ENCODE peak calls at places on chromosome 2, in eight cellular contexts. J is IMR-90; A is WERI-Rb-1; E is hepatocyte; Q is CD4-positive, alpha-beta T cell; F is uterus; I is PC-3; K is upper lobe of right lung. H is an unnamed sample.

GRCh38 chr2:158845869-158846268 is 50.8 kb downstream of the DAPL1 start:
- DNase-seq in J (no peak), A (no peak), E (no peak), Q (no peak), F (no peak), I (no peak), K (no peak), H (no peak)

GRCh38 chr2:181164699-181165098 is 184.3 kb downstream of the UBE2E3 start:
- DNase-seq in J (no peak), A (no peak), E (no peak), Q (no peak), F (no peak), I (no peak), K (no peak), H (no peak)

GRCh38 chr2:176455865-176456291 is 186.6 kb downstream of the MTX2 start:
- DNase-seq in J (peak), A (peak), E (peak), Q (no peak), F (peak), I (no peak), K (no peak), H (no peak)

GRCh38 chr2:241801611-241802420 is 7.2 kb upstream of the NEU4 start:
- DNase-seq in J (no peak), A (peak), E (peak), Q (no peak), F (no peak), I (no peak), K (no peak), H (no peak)

GRCh38 chr2:86477349-86477748 is 36.2 kb downstream of the KDM3A start:
- DNase-seq in J (peak), A (no peak), E (no peak), Q (no peak), F (no peak), I (no peak), K (no peak), H (no peak)

GRCh38 chr2:234033174-234033573 is 17.3 kb upstream of the SPP2 start:
- DNase-seq in J (peak), A (no peak), E (no peak), Q (no peak), F (no peak), I (no peak), K (no peak), H (no peak)

GRCh38 chr2:168194784-168195522 is 52.4 kb downstream of the STK39 start:
- DNase-seq in J (peak), A (no peak), E (no peak), Q (no peak), F (no peak), I (no peak), K (no peak), H (no peak)

GRCh38 chr2:149787206-149787605 is 199.6 kb upstream of the MMADHC start:
- DNase-seq in J (no peak), A (no peak), E (no peak), Q (no peak), F (no peak), I (no peak), K (no peak), H (no peak)

GRCh38 chr2:219486424-219486959 is 12.2 kb upstream of the GMPPA start:
- DNase-seq in J (no peak), A (peak), E (no peak), Q (no peak), F (no peak), I (no peak), K (no peak), H (no peak)

DNA sequence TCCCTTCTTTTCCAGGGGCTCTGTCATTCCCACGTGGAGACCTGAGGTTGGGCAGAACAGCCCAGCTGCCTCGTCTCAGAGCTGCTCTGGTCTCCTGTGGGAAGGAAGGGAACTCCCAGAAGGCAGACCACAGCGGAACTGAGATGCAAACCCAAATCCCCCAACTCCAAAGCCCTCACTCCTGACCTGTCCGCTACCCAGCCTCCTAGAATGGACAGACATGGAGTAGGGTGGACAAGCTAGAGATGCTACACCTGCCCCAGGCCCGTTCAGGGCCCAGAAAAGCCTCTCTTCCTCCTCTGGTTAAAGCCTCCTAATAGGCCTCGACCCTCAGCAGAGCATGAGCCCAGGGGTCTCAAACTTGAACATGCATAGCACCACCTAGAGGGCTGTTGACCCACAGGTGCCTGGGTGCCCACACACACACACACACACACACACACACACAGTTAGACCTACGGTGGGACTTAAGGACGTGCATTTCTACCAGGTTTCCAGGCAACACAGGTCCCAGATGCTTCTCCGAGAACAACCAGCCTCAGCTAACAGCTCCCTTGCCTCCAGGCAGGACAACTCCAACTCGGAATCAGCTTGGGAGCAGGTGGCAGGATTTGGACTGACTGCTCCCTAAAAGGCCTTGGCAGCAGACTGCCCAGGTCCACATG is 93.5 kb downstream of the TNS1 start:
- DNase-seq in J (no peak), A (peak), E (no peak), Q (no peak), F (no peak), I (no peak), K (no peak), H (no peak)
- TF ChIP-seq CTCF in J (no peak), A (peak), E (no peak), Q (no peak), F (no peak), I (no peak), K (no peak), H (no peak)

GRCh38 chr2:20465716-20466391 is 19.0 kb downstream of the RHOB start:
- DNase-seq in J (no peak), A (peak), E (no peak), Q (no peak), F (no peak), I (peak), K (peak), H (no peak)

GRCh38 chr2:20468549-20469500 is 22.0 kb downstream of the RHOB start:
- DNase-seq in J (no peak), A (peak), E (no peak), Q (no peak), F (peak), I (no peak), K (peak), H (no peak)

GRCh38 chr2:20469595-20469994 is 22.7 kb downstream of the RHOB start:
- DNase-seq in J (no peak), A (peak), E (no peak), Q (no peak), F (peak), I (no peak), K (peak), H (no peak)

GRCh38 chr2:20470211-20470610 is 23.3 kb downstream of the RHOB start:
- DNase-seq in J (no peak), A (peak), E (no peak), Q (no peak), F (no peak), I (no peak), K (peak), H (no peak)

GRCh38 chr2:20467789-20468548 is 21.1 kb downstream of the RHOB start:
- DNase-seq in J (no peak), A (peak), E (no peak), Q (no peak), F (peak), I (no peak), K (peak), H (no peak)
- H3K27ac ChIP-seq in J (no peak), A (no peak), E (no peak), Q (no peak), F (peak), I (no peak), K (no peak), H (no peak)

GRCh38 chr2:211035548-211036185 is 479.3 kb downstream of the CPS1 start:
- DNase-seq in J (peak), A (peak), E (peak), Q (no peak), F (no peak), I (peak), K (no peak), H (no peak)

GRCh38 chr2:211027976-211028375 is 471.6 kb downstream of the CPS1 start:
- DNase-seq in J (no peak), A (no peak), E (no peak), Q (no peak), F (no peak), I (no peak), K (no peak), H (no peak)

DNA sequence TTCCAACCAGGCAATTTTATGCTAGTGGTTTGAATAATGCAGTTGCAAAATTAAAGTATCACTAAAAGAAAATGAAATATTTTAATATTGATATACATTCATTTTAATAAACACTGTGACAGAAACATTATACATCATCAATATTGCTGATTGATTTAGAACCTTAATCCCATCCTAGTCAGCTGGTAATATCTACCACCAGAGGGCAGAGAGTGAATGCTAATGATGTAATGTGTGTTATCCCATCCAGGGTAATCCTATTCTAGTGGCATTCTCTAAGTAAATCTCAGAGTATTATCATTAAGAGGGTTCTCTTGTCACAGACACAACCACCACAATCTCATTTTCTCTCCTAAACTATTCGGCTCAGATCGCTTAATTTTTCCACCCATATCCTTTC is 477.4 kb downstream of the CPS1 start:
- DNase-seq in J (no peak), A (peak), E (peak), Q (no peak), F (no peak), I (peak), K (no peak), H (peak)
- TF ChIP-seq CTCF in J (no peak), A (peak), E (peak), Q (no peak), F (no peak), I (peak), K (peak), H (no peak)

GRCh38 chr2:10046899-10047298 is 3.5 kb downstream of the KLF11 start:
- DNase-seq in J (no peak), A (no peak), E (no peak), Q (no peak), F (no peak), I (no peak), K (no peak), H (no peak)
- H3K27ac ChIP-seq in J (no peak), A (no peak), E (no peak), Q (no peak), F (peak), I (no peak), K (no peak), H (peak)